ENCODE peak calls at places on chromosome 9, in five cellular contexts. Z is M059J, A is heart right ventricle, N is left lung, R is NCI-H1092. W is an unnamed sample.

GRCh38 chr9:124222918-124223720 is 34.6 kb upstream of the NEK6 start:
- DNase-seq in Z (peak; percentile 72), A (peak; percentile 84), N (peak; percentile 93), R (peak; percentile 55), W (peak; percentile 27)

GRCh38 chr9:91187965-91188344 is 173.8 kb downstream of the AUH start:
- DNase-seq in Z (peak; percentile 92), A (no peak), N (no peak), R (no peak), W (peak; percentile 37)

GRCh38 chr9:110148384-110148783 is 59.6 kb downstream of the C9orf152 start:
- DNase-seq in Z (no peak), A (no peak), N (no peak), R (no peak), W (no peak)

GRCh38 chr9:33445941-33446506 is 1.4 kb downstream of the AQP3 start:
- DNase-seq in Z (no peak), A (no peak), N (no peak), R (no peak), W (no peak)

GRCh38 chr9:19074836-19075235 is 25.6 kb downstream of the RRAGA start:
- DNase-seq in Z (peak; percentile 80), A (no peak), N (no peak), R (no peak), W (peak; percentile 22)

GRCh38 chr9:93725382-93725781 is 149.0 kb downstream of the PHF2 start:
- DNase-seq in Z (no peak), A (no peak), N (no peak), R (no peak), W (no peak)

GRCh38 chr9:114341991-114342390 is 12.3 kb downstream of the ORM2 start:
- DNase-seq in Z (no peak), A (no peak), N (no peak), R (no peak), W (no peak)

GRCh38 chr9:37026936-37027581 is 7.0 kb downstream of the PAX5 start:
- DNase-seq in Z (no peak), A (no peak), N (no peak), R (no peak), W (no peak)

GRCh38 chr9:73131376-73131775 is 20.3 kb upstream of the ANXA1 start:
- DNase-seq in Z (peak; percentile 48), A (no peak), N (no peak), R (no peak), W (no peak)

GRCh38 chr9:100601216-100601615 is 23.3 kb downstream of the CAVIN4 start:
- DNase-seq in Z (peak; percentile 70), A (peak; percentile 25), N (no peak), R (peak; percentile 55), W (peak; percentile 50)

GRCh38 chr9:91789941-91790340 is 160.1 kb downstream of the ROR2 start:
- DNase-seq in Z (peak; percentile 45), A (no peak), N (no peak), R (no peak), W (peak; percentile 58)

GRCh38 chr9:113669523-113670115 is 206.1 kb downstream of the RGS3 start:
- DNase-seq in Z (no peak), A (no peak), N (no peak), R (no peak), W (peak; percentile 57)

GRCh38 chr9:125589287-125589686 is 117.7 kb downstream of the MAPKAP1 start:
- DNase-seq in Z (no peak), A (no peak), N (no peak), R (no peak), W (no peak)

GRCh38 chr9:124802426-124802825 is 25.5 kb downstream of the OLFML2A start:
- DNase-seq in Z (no peak), A (no peak), N (peak; percentile 71), R (no peak), W (no peak)

GRCh38 chr9:23361096-23361495 is 464.9 kb downstream of the ELAVL2 start:
- DNase-seq in Z (no peak), A (no peak), N (no peak), R (no peak), W (no peak)

GRCh38 chr9:114304416-114305188 is 18.3 kb upstream of the ORM1 start:
- DNase-seq in Z (no peak), A (no peak), N (no peak), R (no peak), W (no peak)

GRCh38 chr9:78005231-78006002 is 26.2 kb downstream of the GNAQ start:
- DNase-seq in Z (peak; percentile 91), A (no peak), N (no peak), R (no peak), W (no peak)

GRCh38 chr9:27591093-27591492 is 17.8 kb upstream of the C9orf72 start:
- DNase-seq in Z (no peak), A (no peak), N (no peak), R (no peak), W (no peak)

GRCh38 chr9:135126480-135127187 is 39.2 kb downstream of the OLFM1 start:
- DNase-seq in Z (peak; percentile 84), A (no peak), N (peak; percentile 60), R (no peak), W (no peak)

GRCh38 chr9:98602839-98603238 is 105.9 kb downstream of the GABBR2 start:
- DNase-seq in Z (no peak), A (no peak), N (no peak), R (no peak), W (no peak)

GRCh38 chr9:99030082-99030481 is 74.8 kb upstream of the TGFBR1 start:
- DNase-seq in Z (peak; percentile 71), A (no peak), N (no peak), R (no peak), W (peak; percentile 99)

GRCh38 chr9:101618693-101619092 is 23.9 kb upstream of the PPP3R2 start:
- DNase-seq in Z (peak; percentile 32), A (no peak), N (no peak), R (no peak), W (no peak)

GRCh38 chr9:6764570-6765334 is 7.0 kb downstream of the KDM4C start:
- DNase-seq in Z (peak; percentile 28), A (no peak), N (no peak), R (no peak), W (peak; percentile 23)